ENCODE peak calls at places on chromosomes 4 and X, in six cellular contexts. W is GM23338, F is epithelial cell of esophagus, N is right atrium auricular region, T is ovary, H is right cardiac atrium. D is an unnamed sample.

GRCh38 chr4:147194107-147194506 is 248.4 kb upstream of the TTC29 start:
- DNase-seq in W (no peak), F (no peak), N (no peak), T (no peak), H (peak), D (no peak)

GRCh38 chrX:87403551-87403950 is 114.1 kb upstream of the KLHL4 start:
- DNase-seq in W (no peak), F (no peak), N (no peak), T (no peak), H (no peak), D (no peak)

GRCh38 chrX:40112996-40113395 is 15.2 kb upstream of the BCOR start:
- DNase-seq in W (no peak), F (no peak), N (no peak), T (no peak), H (no peak), D (no peak)

GRCh38 chr4:182809417-182810102 is 107.6 kb downstream of the DCTD start:
- DNase-seq in W (peak), F (peak), N (no peak), T (no peak), H (no peak), D (no peak)

GRCh38 chr4:175927121-175927520 is 115.1 kb upstream of the GPM6A start:
- DNase-seq in W (no peak), F (peak), N (no peak), T (no peak), H (no peak), D (no peak)

GRCh38 chrX:39850630-39851152 is 247.1 kb downstream of the BCOR start:
- DNase-seq in W (no peak), F (no peak), N (no peak), T (peak), H (no peak), D (no peak)

GRCh38 chrX:51332188-51332942 is at the start of gene NUDT10:
- DNase-seq in W (peak), F (peak), N (no peak), T (peak), H (peak), D (no peak)

GRCh38 chrX:46308106-46308505 is 237.1 kb downstream of the ZNF674 start:
- DNase-seq in W (no peak), F (peak), N (no peak), T (no peak), H (no peak), D (no peak)

GRCh38 chr4:155960522-155960921 is 6.9 kb upstream of the CTSO start:
- DNase-seq in W (no peak), F (peak), N (no peak), T (no peak), H (no peak), D (no peak)

GRCh38 chr4:105765690-105766407 is 57.3 kb downstream of the GSTCD start:
- DNase-seq in W (peak), F (peak), N (no peak), T (no peak), H (peak), D (no peak)

GRCh38 chr4:23476514-23477090 is 413.2 kb downstream of the PPARGC1A start:
- DNase-seq in W (no peak), F (peak), N (no peak), T (no peak), H (no peak), D (no peak)

GRCh38 chrX:153061732-153062131 is 5.5 kb downstream of the PNMA3 start:
- DNase-seq in W (no peak), F (peak), N (no peak), T (no peak), H (no peak), D (no peak)

GRCh38 chr4:19752600-19752999 is 499.1 kb upstream of the SLIT2 start:
- DNase-seq in W (no peak), F (no peak), N (no peak), T (no peak), H (no peak), D (no peak)

GRCh38 chrX:16394290-16394689 is 227.0 kb downstream of the MAGEB17 start:
- DNase-seq in W (no peak), F (no peak), N (no peak), T (no peak), H (no peak), D (no peak)

GRCh38 chrX:70039758-70040157 is 10.0 kb downstream of the AWAT2 start:
- DNase-seq in W (no peak), F (peak), N (no peak), T (no peak), H (no peak), D (no peak)

GRCh38 chrX:143768976-143769375 is 48.4 kb upstream of the SPANXN2 start:
- DNase-seq in W (no peak), F (peak), N (no peak), T (no peak), H (no peak), D (no peak)

GRCh38 chrX:54786972-54787371 is 11.1 kb downstream of the ITIH6 start:
- DNase-seq in W (peak), F (peak), N (no peak), T (no peak), H (no peak), D (no peak)

GRCh38 chrX:116272328-116272727 is 101.8 kb downstream of the AGTR2 start:
- DNase-seq in W (peak), F (peak), N (no peak), T (no peak), H (no peak), D (no peak)

GRCh38 chr4:681736-682451 is 7.1 kb downstream of the SLC49A3 start:
- DNase-seq in W (peak), F (peak), N (no peak), T (peak), H (peak), D (no peak)
- H3K4me3 ChIP-seq in W (peak), F (peak), N (no peak), T (peak), H (no peak), D (no peak)

GRCh38 chr4:2390146-2390545 is 28.3 kb downstream of the ZFYVE28 start:
- DNase-seq in W (no peak), F (no peak), N (no peak), T (no peak), H (no peak), D (no peak)
- H3K4me3 ChIP-seq in W (no peak), F (no peak), N (no peak), T (no peak), H (no peak), D (no peak)

DNA sequence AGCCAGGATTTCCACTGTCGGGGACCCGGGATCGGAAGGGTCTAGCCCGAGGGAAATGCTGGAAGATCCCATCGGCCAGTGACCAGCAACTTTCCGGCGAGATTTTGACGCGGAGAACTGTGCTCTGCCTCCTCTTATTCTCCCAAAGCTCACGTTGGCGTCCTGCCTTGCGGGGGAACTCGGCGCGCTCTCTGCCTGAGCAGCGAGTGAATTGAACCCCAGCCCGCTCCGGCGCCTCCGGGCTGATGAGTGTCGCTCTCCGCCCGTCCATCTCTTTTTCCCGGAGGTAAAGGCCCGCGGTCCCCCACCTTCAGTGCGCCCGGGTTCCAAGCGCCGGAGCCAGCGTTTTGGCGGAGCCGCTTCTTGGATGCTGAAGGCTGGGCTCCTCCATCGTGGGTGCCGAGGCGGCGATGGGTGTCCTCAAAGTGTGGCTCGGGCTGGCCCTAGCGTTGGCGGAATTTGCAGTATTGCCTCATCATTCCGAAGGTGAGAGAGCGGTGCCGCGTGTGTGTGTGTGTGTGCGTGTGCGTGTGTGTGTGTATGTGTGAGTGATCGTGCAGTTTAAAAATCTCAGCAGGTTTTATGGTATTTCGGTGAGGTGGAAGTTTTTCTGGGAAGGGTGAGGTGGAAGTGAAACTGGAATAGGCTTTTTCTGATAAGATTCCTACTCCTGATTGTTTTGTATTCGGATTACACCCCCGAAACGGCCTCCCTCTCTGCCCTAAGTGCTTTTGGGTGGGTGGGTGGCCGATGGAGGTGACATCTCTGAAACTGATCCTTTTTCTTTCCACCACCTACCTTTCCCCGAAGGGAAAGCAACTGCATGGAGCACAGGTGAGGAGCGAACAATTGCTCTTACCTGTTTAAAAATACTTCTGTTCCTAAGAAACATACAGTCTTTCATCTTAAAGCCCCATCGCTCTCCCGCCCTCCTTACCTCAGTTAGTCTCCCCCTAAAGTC is 757 bp downstream of the FRAS1 start:
- DNase-seq in W (peak), F (peak), N (peak), T (peak), H (peak), D (no peak)
- H3K4me3 ChIP-seq in W (peak), F (peak), N (peak), T (peak), H (peak), D (peak)

GRCh38 chrX:373641-374471 is 12.9 kb downstream of the PPP2R3B start:
- DNase-seq in W (peak), F (peak), N (no peak), T (no peak), H (peak), D (no peak)
- H3K4me3 ChIP-seq in W (peak), F (peak), N (peak), T (peak), H (peak), D (peak)

GRCh38 chr4:183940807-183941310 is 35.8 kb downstream of the STOX2 start:
- DNase-seq in W (no peak), F (no peak), N (no peak), T (no peak), H (no peak), D (no peak)
- H3K4me3 ChIP-seq in W (no peak), F (no peak), N (no peak), T (no peak), H (no peak), D (no peak)

DNA sequence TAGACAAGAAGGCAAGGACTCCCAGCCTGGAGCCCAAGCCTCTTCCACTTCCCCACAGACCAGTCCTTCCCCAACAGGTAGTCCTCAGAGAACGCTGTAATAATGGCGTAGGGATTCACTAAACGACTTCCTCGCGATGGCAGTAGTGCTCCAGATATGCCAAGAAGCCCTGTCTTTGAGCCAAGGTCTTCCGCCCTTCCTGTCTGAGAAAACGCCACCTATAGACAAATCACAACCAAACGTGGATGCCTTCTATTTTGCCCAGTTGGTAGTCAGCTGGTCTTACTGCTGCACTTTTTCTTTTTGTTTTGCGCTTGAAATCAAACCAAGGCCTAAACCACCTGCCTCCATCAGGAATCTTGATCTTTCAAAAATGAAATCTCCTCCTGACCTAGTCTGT is 203.3 kb downstream of the OR13H1 start:
- DNase-seq in W (no peak), F (no peak), N (no peak), T (peak), H (no peak), D (no peak)
- H3K4me3 ChIP-seq in W (no peak), F (no peak), N (peak), T (peak), H (no peak), D (no peak)

GRCh38 chrX:3161686-3162085 is 120.4 kb downstream of the ARSF start:
- DNase-seq in W (no peak), F (no peak), N (no peak), T (no peak), H (no peak), D (no peak)
- H3K4me3 ChIP-seq in W (no peak), F (no peak), N (no peak), T (no peak), H (no peak), D (no peak)